ENCODE peak calls at places on chromosomes 5 and 9, in four cellular contexts. R is lower lobe of right lung; K is stimulated activated CD4-positive, alpha-beta T cell treated with anti-CD3 and anti-CD28 coated beads, Interleukin-15, amount 100 ng/mL, for 1 hour; W is CD8-positive, alpha-beta memory T cell. A is an unnamed sample.

GRCh38 chr9:123246534-123246933 is 21.9 kb downstream of the STRBP start:
- DNase-seq in R (no peak), K (no peak), W (no peak), A (no peak)

GRCh38 chr5:5252106-5252505 is 112.0 kb downstream of the ADAMTS16 start:
- DNase-seq in W (no peak), K (no peak), R (no peak), A (no peak)

GRCh38 chr9:107340920-107341632 is 58.0 kb downstream of the RAD23B start:
- DNase-seq in K (peak), R (peak), W (peak), A (peak)

GRCh38 chr9:98610196-98610595 is 98.5 kb downstream of the GABBR2 start:
- DNase-seq in K (no peak), R (no peak), W (no peak), A (no peak)

GRCh38 chr5:14399054-14399657 is 182.4 kb upstream of the OTULINL start:
- DNase-seq in K (no peak), R (no peak), W (peak), A (no peak)

GRCh38 chr5:107257885-107258520 is 412.7 kb downstream of the EFNA5 start:
- DNase-seq in W (no peak), K (no peak), R (no peak), A (no peak)

GRCh38 chr5:180117378-180117725 is 45.8 kb upstream of the RNF130 start:
- DNase-seq in R (no peak), K (no peak), W (no peak), A (no peak)

GRCh38 chr5:111386832-111387162 is 125.5 kb downstream of the STARD4 start:
- DNase-seq in W (no peak), R (no peak), K (no peak), A (no peak)

GRCh38 chr5:91219803-91220371 is 163.2 kb downstream of the ARRDC3 start:
- DNase-seq in K (peak), R (no peak), W (peak), A (peak)

GRCh38 chr9:76216161-76216649 is 178.0 kb downstream of the RFK start:
- DNase-seq in K (no peak), R (no peak), W (no peak), A (no peak)

GRCh38 chr9:115291841-115292240 is 173.9 kb upstream of the TNC start:
- DNase-seq in K (no peak), R (peak), W (no peak), A (no peak)

GRCh38 chr9:4939118-4939561 is 45.9 kb upstream of the JAK2 start:
- DNase-seq in R (no peak), K (no peak), W (no peak), A (no peak)

GRCh38 chr5:1549631-1550030 is 25.9 kb upstream of the LPCAT1 start:
- DNase-seq in W (no peak), R (no peak), K (no peak), A (no peak)

GRCh38 chr9:86183225-86183808 is 76.1 kb downstream of the C9orf153 start:
- DNase-seq in R (no peak), K (no peak), W (no peak), A (no peak)

GRCh38 chr5:23139338-23140171 is 286.4 kb upstream of the CDH12 start:
- DNase-seq in W (no peak), R (no peak), K (no peak), A (no peak)

GRCh38 chr5:148085934-148086333 is 22.2 kb downstream of the SPINK5 start:
- DNase-seq in R (peak), K (no peak), W (no peak), A (no peak)

GRCh38 chr5:115378754-115379153 is 82.3 kb upstream of the CCDC112 start:
- DNase-seq in W (no peak), K (no peak), R (no peak), A (no peak)

GRCh38 chr5:102511666-102512065 is 12.9 kb upstream of the SLCO6A1 start:
- DNase-seq in R (no peak), K (no peak), W (no peak), A (no peak)